ENCODE peak calls at places on chromosomes 13 and 19, in nine cellular contexts. A, S, W, N, O, B, C, F and Q are unnamed samples.

GRCh38 chr19:12034610-12035009 is 869 bp downstream of the ZNF433 start:
- DNase-seq in A (no peak), S (no peak), W (no peak), N (no peak), O (no peak), B (no peak), C (no peak), F (no peak), Q (no peak)

GRCh38 chr19:8370176-8371010 is 6.4 kb downstream of the ANGPTL4 start:
- DNase-seq in A (no peak), S (no peak), W (no peak), N (no peak), O (no peak), B (no peak), C (no peak), F (no peak), Q (no peak)

GRCh38 chr13:21637296-21637695 is 33.3 kb upstream of the MICU2 start:
- DNase-seq in A (no peak), S (peak; percentile 86), W (peak; percentile 66), N (peak; percentile 3), O (peak; percentile 88), B (peak; percentile 96), C (no peak), F (peak; percentile 56), Q (peak; percentile 5)

GRCh38 chr13:30569901-30570576 is 47.7 kb upstream of the USPL1 start:
- DNase-seq in A (peak; percentile 69), S (no peak), W (peak; percentile 73), N (no peak), O (peak; percentile 87), B (no peak), C (peak; percentile 97), F (peak; percentile 98), Q (no peak)

GRCh38 chr13:34748078-34748477 is 194.0 kb upstream of the NBEA start:
- DNase-seq in A (no peak), S (peak; percentile 52), W (no peak), N (no peak), O (no peak), B (peak; percentile 24), C (peak; percentile 15), F (peak; percentile 26), Q (no peak)

GRCh38 chr13:113059891-113060290 is 45.7 kb upstream of the F7 start:
- DNase-seq in A (no peak), S (no peak), W (no peak), N (no peak), O (no peak), B (no peak), C (no peak), F (no peak), Q (no peak)

GRCh38 chr13:76873454-76873853 is 12.8 kb downstream of the KCTD12 start:
- DNase-seq in A (no peak), S (no peak), W (no peak), N (no peak), O (no peak), B (no peak), C (no peak), F (no peak), Q (no peak)

GRCh38 chr19:39407394-39407643 is 672 bp downstream of the ZFP36 start:
- DNase-seq in A (no peak), S (no peak), W (no peak), N (no peak), O (no peak), B (no peak), C (no peak), F (no peak), Q (no peak)

GRCh38 chr13:29435125-29435911 is 160.2 kb downstream of the SLC7A1 start:
- DNase-seq in A (no peak), S (no peak), W (no peak), N (no peak), O (no peak), B (no peak), C (peak; percentile 92), F (peak; percentile 99), Q (no peak)

GRCh38 chr13:99119686-99120085 is 81.0 kb upstream of the UBAC2 start:
- DNase-seq in A (no peak), S (no peak), W (peak; percentile 2), N (peak; percentile 54), O (peak; percentile 5), B (no peak), C (no peak), F (no peak), Q (no peak)

GRCh38 chr13:100880166-100880565 is 205.6 kb upstream of the TMTC4 start:
- DNase-seq in A (no peak), S (no peak), W (no peak), N (no peak), O (no peak), B (no peak), C (no peak), F (no peak), Q (no peak)

GRCh38 chr19:8208119-8208709 is 956 bp upstream of the CERS4 start:
- DNase-seq in A (no peak), S (peak; percentile 15), W (no peak), N (no peak), O (no peak), B (no peak), C (no peak), F (no peak), Q (no peak)

GRCh38 chr19:38812841-38813320 is at the start of gene LGALS4:
- DNase-seq in A (no peak), S (peak; percentile 87), W (peak; percentile 44), N (no peak), O (no peak), B (no peak), C (no peak), F (no peak), Q (no peak)

GRCh38 chr19:33686687-33687541 is 65.2 kb downstream of the CHST8 start:
- DNase-seq in A (no peak), S (no peak), W (no peak), N (no peak), O (no peak), B (no peak), C (no peak), F (no peak), Q (no peak)

GRCh38 chr19:35643255-35644205 is 2.0 kb downstream of the ETV2 start:
- DNase-seq in A (peak; percentile 50), S (peak; percentile 88), W (peak; percentile 94), N (peak; percentile 92), O (peak; percentile 72), B (peak; percentile 67), C (peak; percentile 35), F (peak; percentile 62), Q (peak; percentile 73)

GRCh38 chr13:42377640-42378382 is 105.9 kb downstream of the AKAP11 start:
- DNase-seq in A (no peak), S (no peak), W (no peak), N (peak; percentile 92), O (peak; percentile 29), B (no peak), C (no peak), F (no peak), Q (no peak)

GRCh38 chr19:46288896-46289588 is 7.8 kb upstream of the HIF3A start:
- DNase-seq in A (no peak), S (no peak), W (peak; percentile 73), N (no peak), O (peak; percentile 97), B (no peak), C (peak; percentile 40), F (peak; percentile 98), Q (no peak)

GRCh38 chr19:14570864-14571527 is 870 bp downstream of the NDUFB7 start:
- DNase-seq in A (no peak), S (no peak), W (no peak), N (no peak), O (no peak), B (no peak), C (no peak), F (no peak), Q (no peak)

GRCh38 chr19:6228523-6229215 is 51.1 kb downstream of the MLLT1 start:
- DNase-seq in A (no peak), S (no peak), W (no peak), N (no peak), O (no peak), B (no peak), C (no peak), F (no peak), Q (no peak)

GRCh38 chr13:46288570-46289259 is 77.0 kb downstream of the LRRC63 start:
- DNase-seq in A (peak; percentile 13), S (peak; percentile 15), W (peak; percentile 25), N (peak; percentile 75), O (no peak), B (peak; percentile 12), C (peak; percentile 36), F (peak; percentile 67), Q (no peak)

GRCh38 chr13:34413538-34414210 is 528.4 kb upstream of the NBEA start:
- DNase-seq in A (no peak), S (no peak), W (no peak), N (no peak), O (no peak), B (no peak), C (no peak), F (no peak), Q (no peak)

GRCh38 chr19:10277795-10278583 is 7.1 kb downstream of the ICAM1 start:
- DNase-seq in A (no peak), S (no peak), W (no peak), N (no peak), O (no peak), B (no peak), C (no peak), F (no peak), Q (no peak)

GRCh38 chr13:112898786-112899617 is 70.0 kb upstream of the MCF2L start:
- DNase-seq in A (no peak), S (no peak), W (no peak), N (no peak), O (no peak), B (no peak), C (no peak), F (no peak), Q (no peak)

GRCh38 chr13:45518525-45519235 is 53.9 kb downstream of the COG3 start:
- DNase-seq in A (no peak), S (no peak), W (no peak), N (peak; percentile 14), O (peak; percentile 62), B (no peak), C (peak; percentile 9), F (peak; percentile 71), Q (no peak)

GRCh38 chr19:53991224-53992113 is at the start of gene CACNG6:
- DNase-seq in A (no peak), S (peak; percentile 94), W (peak; percentile 93), N (no peak), O (peak; percentile 43), B (no peak), C (no peak), F (no peak), Q (no peak)

GRCh38 chr19:41000310-41000737 is 9.2 kb downstream of the CYP2B6 start:
- DNase-seq in A (no peak), S (peak; percentile 98), W (peak; percentile 53), N (no peak), O (peak; percentile 40), B (no peak), C (no peak), F (no peak), Q (no peak)

GRCh38 chr13:93318538-93318937 is 91.9 kb downstream of the GPC6 start:
- DNase-seq in A (no peak), S (no peak), W (peak; percentile 4), N (no peak), O (no peak), B (no peak), C (no peak), F (peak; percentile 53), Q (no peak)

GRCh38 chr13:80783926-80784325 is 443.0 kb upstream of the SPRY2 start:
- DNase-seq in A (no peak), S (no peak), W (no peak), N (no peak), O (no peak), B (no peak), C (peak; percentile 10), F (peak; percentile 72), Q (no peak)

GRCh38 chr13:80084086-80084676 is 256.7 kb downstream of the SPRY2 start:
- DNase-seq in A (no peak), S (no peak), W (peak; percentile 10), N (no peak), O (peak; percentile 63), B (peak; percentile 4), C (peak; percentile 95), F (peak; percentile 98), Q (no peak)

GRCh38 chr19:39818626-39819097 is 15.3 kb downstream of the DYRK1B start:
- DNase-seq in A (no peak), S (no peak), W (no peak), N (no peak), O (no peak), B (no peak), C (no peak), F (no peak), Q (no peak)

GRCh38 chr19:11204943-11205349 is 7.6 kb upstream of the KANK2 start:
- DNase-seq in A (no peak), S (no peak), W (no peak), N (no peak), O (peak; percentile 61), B (peak; percentile 25), C (no peak), F (no peak), Q (no peak)